ENCODE peak calls at places on chromosomes 7 and 10, in six cellular contexts. I, G, S, A, B and E are unnamed samples.

GRCh38 chr7:12540850-12541249 is 29.7 kb upstream of the SCIN start:
- DNase-seq in B (no peak), I (no peak), A (no peak), G (no peak), S (no peak), E (no peak)

GRCh38 chr10:121597504-121598241 is 571 bp downstream of the FGFR2 start:
- DNase-seq in B (peak), I (no peak), A (no peak), G (peak), S (no peak), E (no peak)

GRCh38 chr7:11006271-11006670 is 32.6 kb downstream of the PHF14 start:
- DNase-seq in B (no peak), A (no peak), I (no peak), G (no peak), S (no peak), E (no peak)

GRCh38 chr10:81018898-81019890 is 481.5 kb downstream of the SH2D4B start:
- DNase-seq in B (peak), I (peak), G (no peak), A (peak), S (peak), E (peak)

GRCh38 chr7:143387156-143387975 is 6.2 kb downstream of the ZYX start:
- DNase-seq in G (no peak), I (no peak), B (no peak), S (no peak), A (no peak), E (no peak)

GRCh38 chr10:77332256-77332655 is 305.4 kb downstream of the KCNMA1 start:
- DNase-seq in A (no peak), I (no peak), G (no peak), S (no peak), B (no peak), E (no peak)

GRCh38 chr10:92720306-92721165 is 30.8 kb downstream of the HHEX start:
- DNase-seq in A (no peak), I (no peak), S (no peak), G (no peak), B (no peak), E (no peak)

GRCh38 chr10:129417882-129418281 is 49.2 kb upstream of the MGMT start:
- DNase-seq in I (no peak), B (no peak), G (no peak), S (no peak), A (no peak), E (no peak)

GRCh38 chr10:121335386-121335925 is 262.8 kb downstream of the FGFR2 start:
- DNase-seq in S (no peak), I (no peak), G (no peak), A (no peak), B (no peak), E (no peak)

GRCh38 chr7:105656922-105657521 is 75.7 kb upstream of the EFCAB10 start:
- DNase-seq in I (no peak), S (no peak), G (peak), B (peak), A (peak), E (no peak)

GRCh38 chr10:88735661-88736060 is 24.2 kb upstream of the LIPN start:
- DNase-seq in I (peak), S (peak), B (no peak), A (no peak), G (no peak), E (peak)

GRCh38 chr10:89981891-89982290 is 280.5 kb downstream of the KIF20B start:
- DNase-seq in A (no peak), B (no peak), I (no peak), G (no peak), S (peak), E (peak)

GRCh38 chr10:97771055-97771811 is 566 bp downstream of the SFRP5 start:
- DNase-seq in A (peak), B (peak), I (peak), G (no peak), S (peak), E (peak)

GRCh38 chr10:63206997-63207952 is 74.1 kb downstream of the NRBF2 start:
- DNase-seq in I (peak), G (no peak), A (no peak), S (peak), B (peak), E (peak)

GRCh38 chr10:7819126-7819470 is 793 bp downstream of the TAF3 start:
- DNase-seq in I (peak), G (peak), B (peak), A (peak), S (peak), E (peak)

GRCh38 chr7:106462365-106462859 is 177.6 kb upstream of the NAMPT start:
- DNase-seq in S (peak), B (peak), G (no peak), I (peak), A (no peak), E (peak)

GRCh38 chr10:93463723-93464511 is 18.2 kb downstream of the MYOF start:
- DNase-seq in I (peak), G (peak), B (no peak), A (no peak), S (peak), E (peak)

GRCh38 chr7:23474098-23474828 is 4.0 kb upstream of the IGF2BP3 start:
- DNase-seq in I (peak), S (peak), G (peak), A (peak), B (peak), E (peak)

GRCh38 chr7:7996568-7996967 is 28.0 kb downstream of the GLCCI1 start:
- DNase-seq in I (peak), G (no peak), B (peak), S (peak), A (no peak), E (no peak)

GRCh38 chr10:83122336-83122735 is 1017.0 kb upstream of the GHITM start:
- DNase-seq in G (no peak), B (no peak), S (no peak), A (no peak), I (no peak), E (no peak)

GRCh38 chr10:48478469-48478868 is 126.4 kb downstream of the ARHGAP22 start:
- DNase-seq in I (no peak), G (no peak), A (no peak), B (no peak), S (no peak), E (no peak)

GRCh38 chr10:7507887-7508726 is 97.3 kb upstream of the SFMBT2 start:
- DNase-seq in S (no peak), G (peak), I (no peak), A (no peak), B (no peak), E (no peak)

GRCh38 chr7:108293190-108293612 is 163.0 kb downstream of the NRCAM start:
- DNase-seq in G (no peak), I (no peak), S (no peak), B (no peak), A (no peak), E (peak)
- H3K4me3 ChIP-seq in G (no peak), I (no peak), S (no peak), B (no peak), A (no peak), E (no peak)

DNA sequence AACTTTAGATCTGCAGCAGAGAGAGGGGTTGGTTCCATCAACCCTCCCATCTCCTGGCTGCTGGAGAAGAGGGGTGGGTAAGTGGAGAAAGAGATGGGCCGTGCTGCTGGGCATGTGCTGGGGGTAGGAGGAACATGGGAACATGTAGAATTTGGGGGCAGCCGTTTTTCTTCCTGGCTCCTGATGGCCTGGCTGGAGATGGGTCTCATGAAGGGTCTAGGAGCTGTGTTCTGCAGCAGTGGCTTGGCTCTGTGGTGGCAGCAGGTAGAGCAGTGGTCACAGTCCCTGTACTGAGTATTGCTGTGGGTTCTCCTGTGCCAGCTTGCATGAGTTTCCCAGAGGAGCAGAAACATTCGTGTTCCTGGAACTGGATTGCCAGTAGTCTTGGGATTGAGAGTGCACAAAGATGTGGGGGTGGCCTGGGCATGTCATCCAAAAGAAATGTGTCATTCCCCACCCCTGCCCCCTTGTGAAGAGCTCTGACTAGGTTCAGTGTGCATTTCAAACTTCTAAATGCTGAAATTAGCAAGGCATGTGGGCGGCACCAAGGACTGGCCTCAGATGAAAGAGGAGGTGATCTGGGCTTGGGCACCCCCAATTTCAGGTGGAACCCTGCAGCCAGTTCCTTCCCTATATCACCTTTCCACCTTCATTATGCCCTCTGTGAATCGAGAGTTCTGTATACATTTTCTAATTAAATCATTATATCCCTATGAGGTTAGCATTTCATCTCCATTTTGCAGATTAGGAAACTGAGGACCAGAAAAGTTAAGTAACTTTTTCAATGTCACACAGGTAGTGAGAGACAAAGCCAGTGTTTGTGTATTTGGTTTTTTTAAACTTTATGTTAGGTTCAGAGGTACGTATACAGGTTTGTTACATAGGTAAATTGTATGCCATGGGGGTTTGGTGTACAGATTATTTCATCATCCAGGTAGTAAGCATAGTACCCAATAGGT is 2.1 kb downstream of the CHST3 start:
- DNase-seq in A (no peak), I (peak), G (no peak), B (peak), S (no peak), E (peak)
- H3K4me3 ChIP-seq in A (peak), I (peak), G (peak), B (no peak), S (peak), E (peak)

DNA sequence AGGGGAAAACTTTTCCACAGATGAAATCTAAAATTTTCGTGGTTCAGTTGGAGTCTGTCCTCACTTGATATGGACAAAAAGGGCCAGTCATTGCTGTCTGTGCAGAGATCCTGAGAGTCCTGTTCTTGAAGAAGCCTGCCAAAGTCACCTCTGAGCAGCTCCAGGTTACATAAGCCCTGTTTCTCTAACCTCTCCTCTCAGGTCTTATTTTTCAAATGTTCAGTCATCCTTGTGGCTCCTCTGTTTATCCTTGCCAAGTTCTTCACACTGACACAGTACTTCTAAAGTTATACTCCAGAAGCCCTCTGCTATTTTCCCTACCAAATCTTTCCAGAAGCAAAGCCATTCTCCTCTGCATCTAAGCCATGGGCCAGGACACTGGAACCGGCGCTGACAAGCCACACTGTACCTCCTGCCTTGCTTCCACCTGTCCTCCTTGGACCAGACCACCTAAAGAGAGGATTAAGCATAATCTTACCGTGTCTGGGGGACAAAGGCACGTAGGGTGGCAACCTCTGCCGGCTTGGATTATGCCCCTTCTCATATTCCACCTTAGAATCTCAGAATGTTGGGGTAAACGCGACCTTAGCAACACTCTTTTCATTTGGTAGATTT is 161.6 kb downstream of the JAZF1 start:
- DNase-seq in G (no peak), I (peak), S (no peak), A (no peak), B (no peak), E (no peak)
- H3K4me3 ChIP-seq in G (no peak), I (no peak), S (no peak), A (no peak), B (no peak), E (no peak)

GRCh38 chr10:102409604-102410426 is 8.8 kb downstream of the PSD start:
- DNase-seq in I (no peak), B (no peak), G (no peak), S (no peak), A (no peak), E (no peak)

GRCh38 chr10:102408081-102408727 is 10.4 kb downstream of the PSD start:
- DNase-seq in I (no peak), B (no peak), G (peak), S (no peak), A (no peak), E (no peak)

GRCh38 chr10:102408728-102409603 is 9.6 kb downstream of the PSD start:
- DNase-seq in B (peak), G (peak), A (no peak), S (no peak), I (peak), E (no peak)

GRCh38 chr10:102405632-102406031 is 10.1 kb downstream of the NFKB2 start:
- DNase-seq in I (no peak), B (no peak), G (no peak), S (no peak), A (no peak), E (no peak)

DNA sequence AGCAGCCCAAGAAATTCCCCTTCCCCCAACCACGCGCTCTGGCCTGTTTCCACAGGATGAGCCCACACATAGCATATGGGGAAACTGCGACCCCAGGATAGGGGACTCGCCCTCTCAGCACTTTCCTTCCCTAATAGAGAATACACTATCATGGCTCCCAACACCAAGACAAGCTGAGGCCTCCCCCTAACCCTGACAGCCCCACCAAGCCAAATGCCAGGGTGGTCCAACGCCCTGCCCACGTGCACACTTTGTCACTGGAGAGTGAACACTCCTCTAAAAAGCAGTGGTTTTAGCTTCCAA is 11.0 kb downstream of the PSD start:
- DNase-seq in B (no peak), S (no peak), A (no peak), I (no peak), G (no peak), E (no peak)
- H3K4me3 ChIP-seq in B (no peak), S (no peak), A (no peak), I (no peak), G (no peak), E (no peak)

GRCh38 chr7:100209493-100209892 is 10.3 kb upstream of the PVRIG start:
- DNase-seq in S (no peak), A (no peak), G (no peak), I (no peak), B (no peak), E (no peak)
- H3K4me3 ChIP-seq in S (no peak), A (no peak), G (no peak), I (no peak), B (no peak), E (no peak)

GRCh38 chr7:90270431-90271178 is 25.6 kb downstream of the CFAP69 start:
- DNase-seq in G (no peak), S (no peak), B (no peak), I (no peak), A (no peak), E (no peak)

GRCh38 chr7:90269163-90269562 is 24.2 kb downstream of the CFAP69 start:
- DNase-seq in S (no peak), B (no peak), A (no peak), G (no peak), I (no peak), E (peak)

GRCh38 chr7:90262438-90262837 is 17.5 kb downstream of the CFAP69 start:
- DNase-seq in I (peak), B (no peak), G (no peak), S (peak), A (peak), E (peak)

GRCh38 chr7:90267263-90267858 is 22.4 kb downstream of the CFAP69 start:
- DNase-seq in S (no peak), I (no peak), B (no peak), A (no peak), G (no peak), E (peak)

GRCh38 chr7:90266808-90267207 is 21.8 kb downstream of the CFAP69 start:
- DNase-seq in S (no peak), B (no peak), I (peak), A (no peak), G (no peak), E (peak)
- H3K4me3 ChIP-seq in S (no peak), B (no peak), I (no peak), A (no peak), G (no peak), E (no peak)

GRCh38 chr7:120792091-120792860 is 65.7 kb downstream of the TSPAN12 start:
- DNase-seq in I (peak), G (peak), B (peak), A (peak), S (peak), E (peak)
- H3K4me3 ChIP-seq in I (no peak), G (no peak), B (no peak), A (no peak), S (no peak), E (no peak)

DNA sequence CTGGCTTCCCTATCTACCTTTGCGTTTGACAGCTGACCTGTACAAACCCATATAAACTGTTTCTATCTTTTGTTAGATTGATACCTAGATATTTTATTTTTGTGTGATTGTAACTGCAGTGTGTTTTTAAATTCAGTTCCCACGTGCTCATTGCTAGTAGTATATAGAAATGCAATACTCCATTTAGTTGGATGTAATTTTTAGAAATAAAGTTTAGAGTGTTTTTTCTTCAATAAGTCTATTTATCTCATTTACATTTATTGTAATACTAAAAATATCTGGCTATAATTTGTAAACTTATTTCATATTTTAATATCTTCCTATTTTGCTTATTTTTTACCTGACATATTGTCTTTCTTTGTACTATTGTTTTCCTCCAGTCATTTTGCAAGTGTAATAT is 329.7 kb upstream of the ADARB2 start:
- DNase-seq in A (no peak), G (no peak), I (no peak), B (no peak), S (no peak), E (no peak)
- H3K4me3 ChIP-seq in A (no peak), G (no peak), I (no peak), B (no peak), S (no peak), E (no peak)